ENCODE peak calls at places on chromosomes 12 and 14, in five cellular contexts. U is lung microvascular endothelial cell; G is stimulated activated naive CD4-positive, alpha-beta T cell; C is GM12865; K is EH. I is an unnamed sample.

GRCh38 chr12:88237954-88238353 is 95.8 kb downstream of the TMTC3 start:
- DNase-seq in U (peak), G (no peak), C (peak), K (peak), I (no peak)

GRCh38 chr12:52278931-52279682 is 4.7 kb downstream of the KRT86 start:
- DNase-seq in U (peak), G (peak), C (peak), K (peak), I (no peak)

GRCh38 chr12:57111046-57111698 is at the start of gene STAT6:
- DNase-seq in U (peak), G (peak), C (peak), K (peak), I (no peak)

GRCh38 chr12:91562476-91562875 is 379.9 kb upstream of the DCN start:
- DNase-seq in U (no peak), G (no peak), C (peak), K (no peak), I (no peak)

GRCh38 chr12:109036975-109037374 is 15.4 kb upstream of the USP30 start:
- DNase-seq in U (no peak), G (no peak), C (no peak), K (no peak), I (no peak)

GRCh38 chr14:106518054-106518943 is 991.9 kb downstream of the TMEM121 start:
- DNase-seq in U (no peak), G (peak), C (peak), K (no peak), I (no peak)

GRCh38 chr14:35402323-35403084 is 2.0 kb downstream of the NFKBIA start:
- DNase-seq in U (peak), G (peak), C (peak), K (no peak), I (no peak)

GRCh38 chr12:111386891-111387290 is 18.0 kb upstream of the PHETA1 start:
- DNase-seq in U (peak), G (no peak), C (no peak), K (peak), I (no peak)

GRCh38 chr12:103928736-103929050 is 1.5 kb upstream of the HSP90B1 start:
- DNase-seq in U (no peak), G (peak), C (peak), K (no peak), I (no peak)

GRCh38 chr12:94815450-94815849 is 165.1 kb upstream of the TMCC3 start:
- DNase-seq in U (no peak), G (no peak), C (no peak), K (no peak), I (no peak)

GRCh38 chr12:1474567-1475153 is 119.7 kb downstream of the FBXL14 start:
- DNase-seq in U (peak), G (no peak), C (no peak), K (peak), I (no peak)

GRCh38 chr14:104881369-104881979 is 16.4 kb downstream of the CEP170B start:
- DNase-seq in U (no peak), G (no peak), C (peak), K (no peak), I (peak)

GRCh38 chr14:21343035-21343794 is 40.6 kb downstream of the SUPT16H start:
- DNase-seq in U (peak), G (no peak), C (no peak), K (no peak), I (no peak)

GRCh38 chr14:52996493-52996892 is 45.6 kb upstream of the FERMT2 start:
- DNase-seq in U (no peak), G (no peak), C (no peak), K (no peak), I (no peak)

GRCh38 chr12:126545411-126545810 is 1480.2 kb downstream of the AACS start:
- DNase-seq in U (no peak), G (no peak), C (no peak), K (no peak), I (no peak)

GRCh38 chr14:89327771-89328212 is 89.2 kb downstream of the FOXN3 start:
- DNase-seq in U (no peak), G (no peak), C (no peak), K (peak), I (no peak)

GRCh38 chr12:119338593-119339363 is 4.2 kb downstream of the CCDC60 start:
- DNase-seq in U (no peak), G (no peak), C (no peak), K (no peak), I (peak)

GRCh38 chr12:27572486-27573255 is 48.7 kb downstream of the PPFIBP1 start:
- DNase-seq in U (peak), G (no peak), C (no peak), K (peak), I (no peak)

GRCh38 chr14:74543771-74544170 is 50.2 kb downstream of the ISCA2 start:
- DNase-seq in U (no peak), G (no peak), C (no peak), K (no peak), I (no peak)

GRCh38 chr12:130357241-130357640 is 19.6 kb downstream of the PIWIL1 start:
- DNase-seq in U (no peak), G (no peak), C (no peak), K (no peak), I (no peak)

GRCh38 chr12:57533108-57533507 is 10.5 kb downstream of the MBD6 start:
- DNase-seq in U (no peak), G (no peak), C (no peak), K (no peak), I (no peak)

GRCh38 chr12:76562158-76562557 is 2.6 kb upstream of the OSBPL8 start:
- DNase-seq in U (no peak), G (no peak), C (no peak), K (no peak), I (no peak)

GRCh38 chr12:130764073-130764472 is 48.0 kb upstream of the RIMBP2 start:
- DNase-seq in U (peak), G (no peak), C (no peak), K (peak), I (no peak)

GRCh38 chr12:64679487-64679983 is 69.2 kb downstream of the RASSF3 start:
- DNase-seq in U (peak), G (peak), C (peak), K (peak), I (no peak)

GRCh38 chr14:50920482-50921225 is 23.6 kb downstream of the PYGL start:
- DNase-seq in U (no peak), G (no peak), C (no peak), K (peak), I (peak)

GRCh38 chr12:23810327-23810902 is 139.1 kb downstream of the SOX5 start:
- DNase-seq in U (no peak), G (no peak), C (no peak), K (no peak), I (peak)

I was measured in NCI-H524 treated with DMSO at 0.1 percent for 48 hours.